ENCODE peak calls at places on chromosome X, in five cellular contexts. C, S, X, D and T are unnamed samples.

GRCh38 chrX:133859860-133860259 is 125.5 kb downstream of the GPC3 start:
- DNase-seq in C (peak; percentile 18), S (no peak), X (no peak), D (no peak), T (no peak)

GRCh38 chrX:22296871-22297270 is 24.2 kb downstream of the CBLL2 start:
- DNase-seq in C (no peak), S (no peak), X (no peak), D (no peak), T (no peak)

GRCh38 chrX:154082396-154083133 is 15.0 kb downstream of the MECP2 start:
- DNase-seq in C (no peak), S (no peak), X (no peak), D (no peak), T (no peak)

GRCh38 chrX:133434197-133434820 is 19.0 kb upstream of the GPC4 start:
- DNase-seq in C (no peak), S (no peak), X (no peak), D (peak; percentile 34), T (no peak)

GRCh38 chrX:119802546-119802945 is 11.1 kb upstream of the RPL39 start:
- DNase-seq in C (no peak), S (no peak), X (no peak), D (no peak), T (no peak)

GRCh38 chrX:65463550-65463949 is 71.0 kb downstream of the LAS1L start:
- DNase-seq in C (no peak), S (no peak), X (no peak), D (peak; percentile 87), T (no peak)

GRCh38 chrX:154091678-154092077 is 5.8 kb downstream of the MECP2 start:
- DNase-seq in C (no peak), S (no peak), X (no peak), D (no peak), T (no peak)

GRCh38 chrX:42678133-42678532 is 99.8 kb downstream of the PPP1R2C start:
- DNase-seq in C (no peak), S (no peak), X (no peak), D (peak; percentile 4), T (no peak)

GRCh38 chrX:50456712-50457484 is 13.7 kb downstream of the DGKK start:
- DNase-seq in C (no peak), S (no peak), X (no peak), D (no peak), T (no peak)

GRCh38 chrX:69297521-69297920 is 132.3 kb upstream of the PJA1 start:
- DNase-seq in C (no peak), S (no peak), X (no peak), D (no peak), T (no peak)

GRCh38 chrX:71166461-71166860 is 21.8 kb downstream of the NLGN3 start:
- DNase-seq in C (no peak), S (no peak), X (no peak), D (no peak), T (no peak)

GRCh38 chrX:99722094-99722493 is 688.0 kb downstream of the PCDH19 start:
- DNase-seq in C (no peak), S (no peak), X (no peak), D (peak; percentile 6), T (no peak)

GRCh38 chrX:86504297-86504696 is 356.0 kb downstream of the DACH2 start:
- DNase-seq in C (no peak), S (no peak), X (no peak), D (no peak), T (no peak)

GRCh38 chrX:85765651-85766050 is 281.7 kb downstream of the CHM start:
- DNase-seq in C (no peak), S (no peak), X (no peak), D (no peak), T (no peak)

GRCh38 chrX:17529349-17529748 is 154.3 kb downstream of the NHS start:
- DNase-seq in C (no peak), S (no peak), X (no peak), D (no peak), T (no peak)

GRCh38 chrX:33970028-33970932 is 161.8 kb downstream of the FAM47A start:
- DNase-seq in C (no peak), S (no peak), X (no peak), D (no peak), T (no peak)

GRCh38 chrX:34961662-34962061 is 19.1 kb downstream of the FAM47B start:
- DNase-seq in C (no peak), S (no peak), X (no peak), D (no peak), T (no peak)

GRCh38 chrX:154748712-154749339 is 2.1 kb downstream of the GAB3 start:
- DNase-seq in C (no peak), S (peak; percentile 21), X (peak; percentile 43), D (peak; percentile 72), T (no peak)

GRCh38 chrX:112901821-112902732 is 61.4 kb upstream of the AMOT start:
- DNase-seq in C (no peak), S (no peak), X (no peak), D (no peak), T (no peak)

GRCh38 chrX:68396953-68397352 is 36.3 kb downstream of the OPHN1 start:
- DNase-seq in C (no peak), S (no peak), X (peak; percentile 34), D (no peak), T (no peak)

DNA sequence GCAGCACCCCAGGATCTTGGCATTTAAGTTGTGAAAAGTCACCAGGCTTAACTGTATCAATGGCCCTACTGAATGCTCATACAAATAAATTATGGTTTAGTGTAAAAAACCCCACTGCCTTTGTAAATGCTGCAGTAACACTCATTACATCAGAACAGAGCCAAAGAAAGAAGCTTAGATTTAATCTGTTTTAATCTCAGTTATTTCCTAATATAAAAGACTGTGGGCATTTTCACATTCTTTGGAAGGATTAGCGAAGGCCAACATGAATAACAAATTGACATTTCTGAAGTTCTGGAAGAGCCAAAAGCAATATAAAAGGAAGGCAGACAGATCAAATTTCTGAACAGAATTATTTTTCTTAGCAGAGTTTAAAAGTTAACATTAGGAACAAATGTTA is 140.0 kb upstream of the HCCS start:
- DNase-seq in C (peak; percentile 4), S (no peak), X (no peak), D (no peak), T (no peak)
- TF ChIP-seq CTCF in C (no peak), S (no peak), X (no peak), D (no peak), T (no peak)

GRCh38 chrX:10397349-10397748 is 223.0 kb downstream of the MID1 start:
- DNase-seq in C (no peak), S (no peak), X (no peak), D (no peak), T (no peak)

GRCh38 chrX:10398271-10398670 is 222.1 kb downstream of the MID1 start:
- DNase-seq in C (no peak), S (no peak), X (no peak), D (no peak), T (no peak)

GRCh38 chrX:10399152-10399741 is 221.1 kb downstream of the MID1 start:
- DNase-seq in C (no peak), S (no peak), X (no peak), D (no peak), T (no peak)

GRCh38 chrX:10404435-10404834 is 215.9 kb downstream of the MID1 start:
- DNase-seq in C (peak; percentile 44), S (no peak), X (no peak), D (no peak), T (no peak)

GRCh38 chrX:10401239-10401638 is 219.1 kb downstream of the MID1 start:
- DNase-seq in C (no peak), S (no peak), X (no peak), D (no peak), T (no peak)
- TF ChIP-seq CTCF in C (peak; percentile 10), S (no peak), X (no peak), D (peak; percentile 27), T (no peak)

DNA sequence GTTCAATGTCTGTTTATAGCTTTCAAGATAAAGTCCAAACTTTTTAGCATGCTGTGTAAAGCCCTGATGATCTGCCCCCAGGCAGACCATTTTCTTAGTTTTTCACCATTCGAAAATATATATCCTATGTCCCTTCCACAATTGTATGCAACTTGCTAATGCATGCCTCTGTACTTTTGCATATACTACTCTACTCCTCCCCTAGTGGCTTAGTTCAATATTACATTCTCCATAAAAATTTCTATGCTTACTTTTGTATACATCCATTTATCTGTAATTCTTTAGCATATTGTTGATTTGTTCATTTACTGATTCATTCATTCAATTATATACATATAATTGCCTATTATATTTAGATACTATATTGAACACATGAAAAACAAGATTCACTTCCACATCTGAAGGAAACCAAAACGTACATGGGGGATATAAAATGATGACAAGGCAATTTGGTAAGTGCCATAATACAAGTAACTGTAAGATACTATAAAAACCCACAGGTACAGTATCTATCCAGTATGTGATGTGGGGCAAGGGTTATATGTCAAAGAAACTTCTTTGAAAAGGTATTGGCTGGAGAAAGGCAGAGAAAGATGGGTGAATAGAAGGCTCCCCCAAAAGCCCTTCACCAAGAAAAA is 902.5 kb downstream of the FAM133A start:
- DNase-seq in C (no peak), S (no peak), X (no peak), D (peak; percentile 11), T (no peak)
- TF ChIP-seq CTCF in C (peak; percentile 15), S (no peak), X (no peak), D (peak; percentile 46), T (no peak)

GRCh38 chrX:38293741-38294140 is 33.6 kb downstream of the RPGR start:
- DNase-seq in C (no peak), S (no peak), X (no peak), D (peak; percentile 5), T (no peak)
- TF ChIP-seq CTCF in C (peak; percentile 25), S (no peak), X (no peak), D (no peak), T (no peak)